ENCODE peak calls at places on chromosomes 13 and 19, in seven cellular contexts. C is effector memory CD4-positive, alpha-beta T cell; V is T-helper 9 cell; K is caudate nucleus; J is activated CD4-positive, alpha-beta T cell treated with anti-CD3 and anti-CD28 coated beads, Interleukin-2, amount 50 U/mL, for 48 hours; P is IMR-90; I is astrocyte of the hippocampus. A is an unnamed sample.

GRCh38 chr13:31377946-31378345 is 178.2 kb downstream of the B3GLCT start:
- DNase-seq in C (no peak), V (no peak), K (no peak), J (no peak), P (no peak), I (no peak), A (no peak)

GRCh38 chr19:632228-633067 is 889 bp downstream of the POLRMT start:
- DNase-seq in C (no peak), V (no peak), K (no peak), J (peak; percentile 64), P (peak; percentile 36), I (peak; percentile 71), A (peak; percentile 28)

GRCh38 chr19:17209126-17210036 is 5.8 kb upstream of the USE1 start:
- DNase-seq in C (peak; percentile 18), V (no peak), K (no peak), J (peak; percentile 62), P (peak; percentile 20), I (peak; percentile 42), A (no peak)

GRCh38 chr13:104565888-104566287 is 1499.7 kb upstream of the SLC10A2 start:
- DNase-seq in C (no peak), V (no peak), K (no peak), J (no peak), P (no peak), I (no peak), A (no peak)

GRCh38 chr13:76471486-76471885 is 414.7 kb downstream of the KCTD12 start:
- DNase-seq in C (no peak), V (no peak), K (no peak), J (no peak), P (no peak), I (no peak), A (no peak)

GRCh38 chr19:10416380-10417257 is 3.7 kb upstream of the PDE4A start:
- DNase-seq in C (peak; percentile 98), V (peak; percentile 99), K (peak; percentile 71), J (peak; percentile 92), P (peak; percentile 90), I (peak; percentile 93), A (peak; percentile 96)

GRCh38 chr13:24215732-24216131 is 55.2 kb downstream of the SPATA13 start:
- DNase-seq in C (no peak), V (no peak), K (no peak), J (no peak), P (peak; percentile 60), I (peak; percentile 94), A (no peak)

GRCh38 chr19:44604241-44604640 is 9.1 kb upstream of the IGSF23 start:
- DNase-seq in C (no peak), V (no peak), K (no peak), J (no peak), P (no peak), I (no peak), A (no peak)

GRCh38 chr19:16051254-16052025 is 24.9 kb upstream of the TPM4 start:
- DNase-seq in C (peak; percentile 48), V (no peak), K (no peak), J (no peak), P (no peak), I (no peak), A (no peak)

GRCh38 chr13:73983109-73983508 is 151.1 kb downstream of the KLF12 start:
- DNase-seq in C (no peak), V (no peak), K (no peak), J (no peak), P (no peak), I (no peak), A (no peak)

GRCh38 chr19:56091066-56091490 is 30.0 kb downstream of the ZNF787 start:
- DNase-seq in C (no peak), V (no peak), K (peak; percentile 54), J (no peak), P (peak; percentile 61), I (peak; percentile 69), A (no peak)

GRCh38 chr19:47020992-47021496 is 1.4 kb downstream of the NPAS1 start:
- DNase-seq in C (no peak), V (no peak), K (no peak), J (no peak), P (no peak), I (peak; percentile 34), A (no peak)

A was measured in T-helper 1 cell.